ENCODE peak calls at places on chromosomes 16 and 17, in nine cellular contexts. G is neural progenitor cell; P is stimulated activated effector memory CD8-positive, alpha-beta T cell treated with anti-CD3 and anti-CD28 coated beads, Interleukin-12 subunit alpha, Interleukin-12 subunit beta, amount 100 ng/mL, for 72 hours; E is Caki2; F is stimulated activated CD4-positive, alpha-beta T cell treated with anti-CD3 and anti-CD28 coated beads, Interleukin-1b, Interleukin-23, amount 100 ng/mL, for 24 hours; Q is spleen; W is activated CD4-positive, alpha-beta T cell treated with anti-CD3 and anti-CD28 coated beads, Interleukin-2, amount 50 U/mL, for 4 hours; T is activated CD8-positive, alpha-beta memory T cell treated with anti-CD3 and anti-CD28 coated beads for 1 hour; L is HTR-8/SVneo. R is an unnamed sample.

GRCh38 chr17:31724619-31725018 is 134.4 kb downstream of the COPRS start:
- DNase-seq in G (no peak), P (no peak), E (no peak), F (no peak), Q (no peak), W (no peak), T (no peak), L (no peak), R (no peak)

GRCh38 chr16:81569361-81570034 is 124.9 kb downstream of the CMIP start:
- DNase-seq in G (no peak), P (no peak), E (no peak), F (no peak), Q (no peak), W (no peak), T (no peak), L (no peak), R (no peak)

GRCh38 chr17:38528101-38528500 is 77.7 kb downstream of the SRCIN1 start:
- DNase-seq in G (peak; percentile 23), P (no peak), E (no peak), F (no peak), Q (no peak), W (no peak), T (no peak), L (no peak), R (no peak)

GRCh38 chr17:16971458-16972338 is at the start of gene TNFRSF13B:
- DNase-seq in G (no peak), P (no peak), E (no peak), F (no peak), Q (peak; percentile 86), W (no peak), T (no peak), L (no peak), R (no peak)

GRCh38 chr16:11835891-11836652 is 15.3 kb downstream of the RSL1D1 start:
- DNase-seq in G (no peak), P (no peak), E (peak; percentile 29), F (no peak), Q (no peak), W (no peak), T (no peak), L (no peak), R (no peak)

GRCh38 chr16:15435216-15435864 is 952 bp downstream of the BMERB1 start:
- DNase-seq in G (peak; percentile 35), P (no peak), E (peak; percentile 40), F (no peak), Q (no peak), W (no peak), T (no peak), L (no peak), R (no peak)

GRCh38 chr16:17258848-17259713 is 211.7 kb downstream of the XYLT1 start:
- DNase-seq in G (no peak), P (no peak), E (no peak), F (no peak), Q (peak; percentile 79), W (no peak), T (no peak), L (no peak), R (peak; percentile 54)

GRCh38 chr17:17151541-17151940 is 54.6 kb downstream of the PLD6 start:
- DNase-seq in G (no peak), P (no peak), E (peak; percentile 70), F (no peak), Q (no peak), W (no peak), T (no peak), L (no peak), R (no peak)

GRCh38 chr16:28597692-28598261 is 927 bp upstream of the SULT1A2 start:
- DNase-seq in G (peak; percentile 50), P (no peak), E (no peak), F (no peak), Q (peak; percentile 73), W (no peak), T (no peak), L (peak; percentile 25), R (no peak)

GRCh38 chr16:57632568-57632967 is 4.1 kb downstream of the ADGRG1 start:
- DNase-seq in G (no peak), P (no peak), E (no peak), F (no peak), Q (no peak), W (no peak), T (no peak), L (no peak), R (no peak)

GRCh38 chr17:49069585-49070273 is 62.8 kb upstream of the B4GALNT2 start:
- DNase-seq in G (no peak), P (no peak), E (no peak), F (no peak), Q (no peak), W (no peak), T (no peak), L (no peak), R (no peak)

GRCh38 chr17:31674717-31675349 is 184.2 kb downstream of the COPRS start:
- DNase-seq in G (no peak), P (no peak), E (peak; percentile 43), F (no peak), Q (no peak), W (no peak), T (no peak), L (no peak), R (no peak)

GRCh38 chr16:85569615-85570212 is 43.4 kb upstream of the GSE1 start:
- DNase-seq in G (no peak), P (peak; percentile 83), E (no peak), F (no peak), Q (peak; percentile 88), W (no peak), T (no peak), L (no peak), R (peak; percentile 73)

GRCh38 chr16:55015181-55015913 is 84.7 kb downstream of the IRX5 start:
- DNase-seq in G (no peak), P (no peak), E (no peak), F (no peak), Q (no peak), W (no peak), T (no peak), L (no peak), R (no peak)

GRCh38 chr16:76579277-76579676 is 302.1 kb downstream of the CNTNAP4 start:
- DNase-seq in G (peak; percentile 4), P (no peak), E (no peak), F (no peak), Q (no peak), W (no peak), T (no peak), L (no peak), R (no peak)

GRCh38 chr16:48014349-48015135 is 141.3 kb downstream of the ABCC12 start:
- DNase-seq in G (peak; percentile 52), P (no peak), E (peak; percentile 58), F (no peak), Q (no peak), W (no peak), T (no peak), L (no peak), R (no peak)

GRCh38 chr17:68509151-68510057 is 2.8 kb upstream of the PRKAR1A start:
- DNase-seq in G (no peak), P (no peak), E (no peak), F (no peak), Q (peak; percentile 87), W (no peak), T (no peak), L (no peak), R (no peak)

GRCh38 chr17:4843451-4843850 is 10.3 kb downstream of the MINK1 start:
- DNase-seq in G (no peak), P (no peak), E (no peak), F (no peak), Q (no peak), W (no peak), T (no peak), L (no peak), R (no peak)